ENCODE peak calls at places on chromosomes 5 and 9, in nine cellular contexts. M is IMR-90, P is GM12878, J is A549, O is ovary, N is sigmoid colon, Y is spleen, S is uterus, G is stomach. D is an unnamed sample.

GRCh38 chr9:4740623-4741364 is at the start of gene AK3:
- DNase-seq in J (peak), M (peak), N (peak), Y (peak), S (peak), P (no peak), O (peak), G (peak), D (peak)

GRCh38 chr5:62385816-62386400 is 17.8 kb downstream of the DIMT1 start:
- DNase-seq in Y (no peak), M (no peak), S (no peak), G (no peak), N (no peak), O (no peak), J (no peak), P (no peak), D (no peak)

GRCh38 chr9:92752812-92753404 is 11.7 kb downstream of the BICD2 start:
- DNase-seq in J (no peak), O (no peak), Y (no peak), M (no peak), N (no peak), G (no peak), P (no peak), S (no peak), D (peak)

GRCh38 chr5:157449011-157449723 is 10.8 kb upstream of the NIPAL4 start:
- DNase-seq in M (no peak), N (peak), S (peak), P (no peak), Y (no peak), O (peak), G (peak), J (no peak), D (peak)

GRCh38 chr5:32852535-32852934 is 141.4 kb downstream of the NPR3 start:
- DNase-seq in O (no peak), G (no peak), S (no peak), J (peak), P (no peak), N (no peak), Y (no peak), M (peak), D (peak)

GRCh38 chr5:77636423-77637169 is 1.9 kb downstream of the OTP start:
- DNase-seq in Y (no peak), S (no peak), G (no peak), P (no peak), M (no peak), O (no peak), J (no peak), N (no peak), D (no peak)

GRCh38 chr5:133376986-133377385 is 235.4 kb downstream of the FSTL4 start:
- DNase-seq in S (no peak), Y (no peak), P (no peak), M (no peak), N (peak), G (no peak), O (no peak), J (no peak), D (no peak)

GRCh38 chr9:86732514-86732913 is 214.8 kb downstream of the GAS1 start:
- DNase-seq in S (peak), J (no peak), P (no peak), O (no peak), M (peak), G (no peak), Y (no peak), N (peak), D (no peak)

GRCh38 chr9:93464876-93465275 is 11.5 kb upstream of the FAM120AOS start:
- DNase-seq in N (no peak), S (no peak), G (no peak), Y (no peak), P (no peak), O (no peak), J (no peak), M (no peak), D (no peak)

GRCh38 chr9:127893392-127893791 is 6.0 kb downstream of the ST6GALNAC6 start:
- DNase-seq in J (no peak), Y (no peak), P (no peak), O (no peak), M (no peak), N (no peak), S (no peak), G (no peak), D (no peak)

GRCh38 chr9:26210338-26210851 is 532.2 kb upstream of the TUSC1 start:
- DNase-seq in O (no peak), P (no peak), Y (no peak), J (no peak), M (peak), N (no peak), S (no peak), G (no peak), D (no peak)

GRCh38 chr5:93246093-93246855 is 334.7 kb downstream of the NR2F1-AS1 start:
- DNase-seq in S (peak), N (peak), M (peak), J (no peak), O (no peak), P (no peak), G (no peak), Y (no peak), D (no peak)

GRCh38 chr5:87453801-87454200 is 41.1 kb upstream of the CCNH start:
- DNase-seq in G (no peak), M (no peak), Y (no peak), S (no peak), P (no peak), N (no peak), J (no peak), O (no peak), D (no peak)

GRCh38 chr9:114263853-114264510 is 58.9 kb upstream of the ORM1 start:
- DNase-seq in Y (no peak), G (no peak), N (no peak), P (no peak), S (no peak), J (no peak), O (no peak), M (no peak), D (no peak)

GRCh38 chr5:2757563-2758311 is 6.3 kb upstream of the IRX2 start:
- DNase-seq in J (no peak), S (no peak), P (no peak), O (no peak), G (no peak), M (peak), Y (no peak), N (no peak), D (no peak)

GRCh38 chr5:140916325-140916724 is 9.8 kb upstream of the PCDHAC1 start:
- DNase-seq in N (no peak), J (no peak), G (no peak), S (no peak), O (no peak), Y (no peak), M (no peak), P (no peak), D (no peak)

GRCh38 chr9:133637451-133638055 is 1.4 kb downstream of the DBH start:
- DNase-seq in O (no peak), J (no peak), P (no peak), N (no peak), S (no peak), G (no peak), Y (no peak), M (no peak), D (no peak)

GRCh38 chr5:138752341-138752950 is 779 bp upstream of the CTNNA1 start:
- DNase-seq in P (no peak), Y (no peak), O (peak), M (no peak), G (no peak), N (peak), J (peak), S (peak), D (no peak)

GRCh38 chr9:119375892-119376291 is 6.7 kb upstream of the BRINP1 start:
- DNase-seq in Y (no peak), J (peak), O (no peak), M (no peak), S (no peak), G (no peak), N (no peak), P (no peak), D (no peak)

GRCh38 chr5:61319388-61320146 is 12.5 kb upstream of the ZSWIM6 start:
- DNase-seq in G (no peak), N (no peak), Y (no peak), P (peak), M (no peak), S (no peak), J (no peak), O (no peak), D (no peak)

GRCh38 chr5:61416010-61416409 is 84.0 kb downstream of the ZSWIM6 start:
- DNase-seq in S (no peak), O (no peak), J (no peak), P (no peak), G (no peak), M (peak), N (no peak), Y (no peak), D (no peak)

GRCh38 chr5:151048526-151048925 is 28.1 kb downstream of the GPX3 start:
- DNase-seq in N (no peak), S (no peak), Y (no peak), P (no peak), M (no peak), J (no peak), O (no peak), G (no peak), D (no peak)

GRCh38 chr5:150278046-150278760 is 11.4 kb downstream of the CAMK2A start:
- DNase-seq in M (peak), G (no peak), J (no peak), Y (no peak), O (no peak), N (no peak), P (no peak), S (no peak), D (no peak)

GRCh38 chr5:11619339-11620028 is 284.8 kb downstream of the CTNND2 start:
- DNase-seq in M (no peak), Y (no peak), S (no peak), J (no peak), G (no peak), P (no peak), O (no peak), N (no peak), D (no peak)

GRCh38 chr9:115117999-115118470 is at the start of gene TNC:
- DNase-seq in S (peak), M (peak), P (no peak), Y (peak), N (peak), J (peak), G (peak), O (no peak), D (peak)

GRCh38 chr9:36572515-36573418 is at the start of gene MELK:
- DNase-seq in M (peak), G (peak), O (peak), Y (peak), P (no peak), N (peak), J (peak), S (peak), D (peak)

DNA sequence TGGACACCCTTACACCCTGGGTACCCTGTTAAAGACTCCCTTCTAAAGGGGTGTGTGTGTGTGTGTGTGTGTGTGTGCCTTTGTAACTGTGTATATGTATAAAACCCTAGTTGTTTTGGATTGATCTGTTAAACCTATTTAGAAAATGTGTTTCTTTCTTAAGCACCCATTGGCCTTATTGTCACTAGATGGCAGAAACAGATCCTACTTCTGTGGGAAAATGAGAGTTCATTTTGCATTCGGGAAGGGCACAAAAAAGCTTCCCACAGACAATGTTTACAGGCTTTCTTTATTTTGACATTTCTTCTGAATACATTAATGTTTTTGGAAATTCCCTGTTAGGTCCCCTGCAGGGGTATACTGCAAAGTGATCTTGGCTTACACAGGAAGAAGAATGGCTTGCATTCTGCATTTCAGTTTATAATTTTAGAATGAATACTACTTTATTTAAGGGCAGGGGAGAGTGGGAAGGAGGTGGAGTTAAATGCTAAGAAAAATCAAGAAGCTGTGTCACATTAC is 481.8 kb upstream of the ARRDC3 start:
- DNase-seq in P (no peak), O (no peak), Y (no peak), N (no peak), J (no peak), G (no peak), S (no peak), M (no peak), D (no peak)
- TF ChIP-seq CTCF in P (no peak), O (no peak), Y (no peak), N (no peak), J (peak), G (no peak), S (no peak), M (no peak), D (no peak)

DNA sequence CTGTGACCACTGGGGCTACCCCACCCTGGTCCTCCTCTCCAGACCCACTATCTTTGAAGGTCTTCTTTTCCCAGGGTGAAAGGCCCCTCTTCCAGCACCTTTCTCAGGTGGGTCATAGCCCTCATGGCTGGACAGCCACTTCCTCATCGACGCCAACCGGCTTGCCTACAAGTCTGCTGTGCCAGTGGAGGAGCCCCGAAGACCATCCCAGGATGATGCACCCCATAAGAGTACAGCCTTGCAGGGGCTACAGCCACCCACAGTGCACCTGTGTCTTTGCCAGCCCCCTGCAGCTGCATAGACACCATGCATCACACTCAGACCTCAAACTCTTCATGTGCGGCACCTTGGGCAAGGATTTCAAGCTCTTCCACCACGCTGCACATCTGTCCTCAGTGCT is 173.3 kb downstream of the SLF1 start:
- DNase-seq in O (no peak), M (no peak), N (no peak), J (no peak), P (no peak), S (no peak), G (no peak), Y (peak), D (no peak)
- TF ChIP-seq POLR2A in O (no peak), M (no peak), N (no peak), J (no peak), P (no peak), S (no peak), G (no peak), Y (no peak), D (no peak)

DNA sequence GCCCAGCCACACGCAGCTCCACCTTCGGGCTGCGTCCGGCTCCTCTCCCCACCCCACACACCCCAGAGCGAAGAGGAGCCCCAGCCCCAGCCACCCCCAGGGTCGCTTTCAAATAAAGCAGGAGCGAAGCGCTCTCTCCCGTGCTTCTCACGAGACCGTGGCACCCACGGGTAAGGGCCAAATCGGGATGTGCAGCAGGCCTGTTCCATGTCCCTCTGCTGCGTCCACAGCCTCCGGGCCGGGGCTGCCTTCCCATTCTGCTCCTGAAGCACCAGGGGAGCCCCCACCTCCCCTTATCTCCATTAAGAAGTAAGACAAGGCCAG is 59.8 kb downstream of the KCNT1 start:
- DNase-seq in N (no peak), J (no peak), S (no peak), P (no peak), Y (no peak), G (no peak), M (no peak), O (no peak), D (no peak)
- H3K27ac ChIP-seq in N (no peak), J (no peak), S (no peak), P (no peak), Y (no peak), G (no peak), M (no peak), O (no peak), D (no peak)

GRCh38 chr9:68950188-68950587 is 63.7 kb downstream of the PRKACG start:
- DNase-seq in G (no peak), N (no peak), S (no peak), Y (no peak), P (no peak), J (no peak), M (no peak), O (no peak), D (no peak)

GRCh38 chr9:68947842-68948569 is 65.9 kb downstream of the PRKACG start:
- DNase-seq in Y (no peak), S (no peak), O (no peak), G (no peak), P (no peak), M (no peak), J (no peak), N (no peak), D (no peak)

GRCh38 chr9:68950689-68951088 is 63.2 kb downstream of the PRKACG start:
- DNase-seq in M (no peak), J (no peak), O (no peak), Y (no peak), S (no peak), P (no peak), G (no peak), N (no peak), D (no peak)

GRCh38 chr9:68947015-68947414 is 66.9 kb downstream of the PRKACG start:
- DNase-seq in G (no peak), N (no peak), J (no peak), P (no peak), M (no peak), O (no peak), Y (no peak), S (no peak), D (no peak)

DNA sequence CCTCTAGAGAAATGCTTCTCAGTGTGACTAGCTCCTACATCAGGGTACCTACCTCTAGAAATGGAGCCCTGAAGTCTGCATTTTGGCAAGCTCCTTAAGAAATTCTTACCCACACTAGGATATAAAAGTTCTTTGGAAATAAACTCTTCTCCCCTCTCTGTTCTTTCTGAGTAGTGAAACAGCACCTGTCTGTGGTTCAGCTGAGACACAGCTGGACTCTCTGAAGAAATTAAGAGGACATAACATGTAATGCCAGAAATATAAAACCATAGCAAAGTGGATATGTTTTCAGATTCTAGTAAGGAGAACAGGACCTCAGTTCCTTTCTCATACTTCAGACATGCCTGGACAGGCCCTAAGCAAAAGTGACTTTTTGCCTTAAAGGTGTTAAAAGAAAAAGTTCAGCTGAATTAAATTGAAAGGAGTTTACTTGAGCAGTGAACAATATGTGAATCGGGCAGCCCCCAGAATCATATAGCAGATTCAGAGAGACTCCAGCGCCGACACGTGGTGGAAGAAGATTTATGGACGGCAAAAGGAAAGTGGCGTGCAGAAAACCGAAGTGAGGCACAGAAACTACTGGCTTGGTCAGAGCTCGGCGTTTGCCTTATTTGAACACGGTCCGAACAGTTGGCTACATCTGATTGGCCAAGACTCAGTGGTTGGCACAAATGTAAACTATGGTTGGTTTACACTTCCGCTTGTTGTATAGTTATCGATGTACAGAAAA is 64.5 kb downstream of the PRKACG start:
- DNase-seq in J (no peak), M (no peak), G (no peak), P (peak), Y (no peak), O (peak), N (no peak), S (peak), D (no peak)
- TF ChIP-seq CTCF in J (no peak), M (peak), G (no peak), P (peak), Y (peak), O (peak), N (no peak), S (no peak), D (no peak)

GRCh38 chr5:75651575-75651974 is 40.3 kb downstream of the ANKDD1B start:
- DNase-seq in J (no peak), N (no peak), Y (no peak), O (no peak), S (no peak), M (no peak), G (no peak), P (no peak), D (no peak)

GRCh38 chr5:75659791-75660453 is 48.7 kb downstream of the ANKDD1B start:
- DNase-seq in O (no peak), S (no peak), G (no peak), M (no peak), N (no peak), J (no peak), Y (no peak), P (no peak), D (no peak)

GRCh38 chr5:75660678-75661465 is 49.6 kb downstream of the ANKDD1B start:
- DNase-seq in O (no peak), Y (no peak), P (peak), S (no peak), N (no peak), M (no peak), G (no peak), J (no peak), D (no peak)

GRCh38 chr5:75654693-75655315 is 43.6 kb downstream of the ANKDD1B start:
- DNase-seq in N (no peak), J (no peak), Y (no peak), G (no peak), S (no peak), O (no peak), P (no peak), M (no peak), D (peak)

GRCh38 chr5:75656311-75657003 is 45.2 kb downstream of the ANKDD1B start:
- DNase-seq in P (no peak), Y (no peak), O (no peak), G (no peak), J (no peak), N (no peak), M (peak), S (no peak), D (no peak)
- TF ChIP-seq POLR2A in P (no peak), Y (no peak), O (no peak), G (no peak), J (peak), N (no peak), M (no peak), S (no peak), D (no peak)

DNA sequence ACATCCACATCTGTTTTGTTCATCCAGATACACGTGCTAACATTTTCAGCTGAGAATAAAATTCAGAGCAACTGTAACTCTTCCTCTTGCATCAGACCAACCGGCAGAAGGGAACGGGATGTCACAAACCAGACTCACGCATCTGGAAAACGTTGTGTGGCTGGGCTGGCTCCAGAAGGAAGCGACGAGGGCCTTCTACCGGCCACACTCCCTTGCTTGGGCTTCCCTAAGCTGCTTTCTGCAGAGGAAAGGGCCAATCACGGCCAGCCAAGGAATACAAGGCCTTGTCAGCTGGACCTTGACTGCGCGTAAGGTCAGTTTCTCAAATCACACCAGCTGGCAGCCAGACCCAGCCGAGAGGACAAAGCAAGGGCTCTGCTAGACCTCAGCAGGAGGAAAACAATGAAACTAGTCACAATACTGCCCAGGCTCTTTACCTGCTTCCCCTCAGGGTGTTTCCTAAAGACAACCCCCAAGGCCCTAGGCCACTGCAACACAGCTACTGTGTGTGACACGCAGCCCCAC is 106.1 kb downstream of the THBS4 start:
- DNase-seq in J (no peak), S (peak), M (peak), Y (peak), O (peak), P (no peak), N (peak), G (peak), D (peak)
- H3K27ac ChIP-seq in J (no peak), S (peak), M (no peak), Y (peak), O (peak), P (no peak), N (peak), G (peak), D (peak)

DNA sequence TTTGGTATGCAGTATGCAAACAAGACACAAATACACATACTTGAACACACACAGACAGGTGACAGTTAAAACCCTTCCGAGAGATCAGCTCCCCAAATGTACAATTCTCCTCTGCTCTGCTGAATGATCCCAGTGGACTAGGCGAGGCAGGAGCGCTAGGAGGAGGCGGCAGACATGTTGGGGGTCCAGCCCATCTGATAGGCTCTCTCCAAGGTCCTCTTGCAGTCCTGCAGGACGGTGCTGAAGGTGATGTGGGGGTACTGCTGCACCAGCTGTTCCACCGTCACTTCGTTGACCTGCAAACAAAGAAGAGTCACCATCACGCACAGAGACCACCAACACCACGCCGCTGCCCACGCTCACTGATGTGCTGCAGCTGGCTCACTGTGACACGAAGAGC is 190.8 kb upstream of the EFNA5 start:
- DNase-seq in O (no peak), P (no peak), M (no peak), N (no peak), Y (no peak), S (no peak), J (no peak), G (no peak), D (no peak)
- TF ChIP-seq CTCF in O (no peak), P (no peak), M (no peak), N (no peak), Y (no peak), S (no peak), J (no peak), G (no peak), D (no peak)

D was measured in heart left ventricle.